ENCODE peak calls at places on chromosomes 16 and 17, in six cellular contexts. C is T-helper 17 cell, W is ovary, S is left cardiac atrium, J is iPS DF 6.9, D is OCI-LY7. Q is an unnamed sample.

GRCh38 chr17:78737332-78737731 is 44.7 kb downstream of the CYTH1 start:
- DNase-seq in J (no peak), S (no peak), C (no peak), D (no peak), W (no peak), Q (no peak)

GRCh38 chr16:86598607-86599318 is 20.4 kb downstream of the FOXL1 start:
- DNase-seq in D (no peak), C (no peak), S (no peak), W (no peak), J (no peak), Q (no peak)

GRCh38 chr16:57007530-57007929 is 18.2 kb downstream of the NLRC5 start:
- DNase-seq in C (no peak), W (no peak), D (no peak), J (no peak), S (no peak), Q (no peak)

GRCh38 chr17:34665803-34666763 is 86.7 kb downstream of the TMEM132E start:
- DNase-seq in C (no peak), S (no peak), D (no peak), W (no peak), J (peak; percentile 16), Q (no peak)

GRCh38 chr16:87330257-87330624 is 13.0 kb upstream of the C16orf95 start:
- DNase-seq in W (no peak), J (no peak), C (no peak), D (no peak), S (peak; percentile 19), Q (no peak)

GRCh38 chr17:69719474-69720048 is 305.1 kb downstream of the MAP2K6 start:
- DNase-seq in W (no peak), S (no peak), C (no peak), J (no peak), D (no peak), Q (no peak)

GRCh38 chr17:61376931-61377838 is 22.5 kb upstream of the TBX2 start:
- DNase-seq in C (no peak), W (no peak), D (no peak), J (no peak), S (no peak), Q (no peak)

GRCh38 chr17:49995055-49995738 is at the start of gene DLX3:
- DNase-seq in D (no peak), C (no peak), S (peak; percentile 80), W (peak; percentile 67), J (no peak), Q (no peak)

GRCh38 chr17:12627776-12628491 is 37.8 kb upstream of the MYOCD start:
- DNase-seq in D (no peak), S (no peak), C (no peak), W (no peak), J (no peak), Q (no peak)

GRCh38 chr17:4448197-4448980 is 14.6 kb downstream of the SPNS3 start:
- DNase-seq in W (no peak), S (no peak), C (no peak), D (no peak), J (no peak), Q (no peak)

Q was measured in natural killer cell.